ENCODE peak calls at places on chromosomes 11 and 22, in nine cellular contexts. N, P, K, L, B, R, G, E and V are unnamed samples.
A peak's percentile ranks its signal among the peaks of the same experiment; 100 is the strongest.

GRCh38 chr11:10499452-10500262 is 41.3 kb downstream of the RNF141 start:
- DNase-seq in E (no peak), R (no peak), K (no peak), B (no peak), N (no peak), L (no peak), P (no peak), G (no peak), V (no peak)

GRCh38 chr11:19342036-19342435 is 101.3 kb upstream of the E2F8 start:
- DNase-seq in B (no peak), E (no peak), R (no peak), P (no peak), L (no peak), G (no peak), K (no peak), N (no peak), V (no peak)

GRCh38 chr11:120509346-120510053 is 2.0 kb upstream of the GRIK4 start:
- DNase-seq in R (no peak), G (no peak), P (peak; percentile 13), K (no peak), B (no peak), E (no peak), L (no peak), N (peak; percentile 33), V (no peak)

GRCh38 chr22:49103314-49104052 is 724.2 kb downstream of the BRD1 start:
- DNase-seq in E (no peak), R (no peak), L (no peak), K (no peak), B (no peak), P (peak; percentile 17), N (no peak), G (no peak), V (no peak)

GRCh38 chr11:99368579-99368978 is 347.8 kb downstream of the CNTN5 start:
- DNase-seq in L (no peak), K (no peak), P (no peak), B (no peak), N (peak; percentile 34), G (no peak), R (peak; percentile 91), E (no peak), V (no peak)

GRCh38 chr11:1756024-1756561 is 5.7 kb upstream of the IFITM10 start:
- DNase-seq in R (no peak), K (no peak), L (peak; percentile 44), B (no peak), P (peak; percentile 67), E (no peak), G (no peak), N (no peak), V (no peak)

GRCh38 chr22:46105494-46106278 is 44.6 kb upstream of the PPARA start:
- DNase-seq in L (peak; percentile 63), K (no peak), E (no peak), P (no peak), R (peak; percentile 25), G (peak; percentile 73), N (peak; percentile 85), B (no peak), V (peak; percentile 96)

GRCh38 chr11:127693686-127694085 is 693.1 kb upstream of the KIRREL3 start:
- DNase-seq in K (no peak), N (no peak), R (no peak), B (no peak), E (no peak), G (no peak), L (no peak), P (no peak), V (peak; percentile 57)

GRCh38 chr11:63867511-63867910 is 28.6 kb downstream of the MARK2 start:
- DNase-seq in R (no peak), B (no peak), N (no peak), K (no peak), P (no peak), G (no peak), L (no peak), E (no peak), V (no peak)

GRCh38 chr11:73480677-73481076 is 104.5 kb downstream of the RELT start:
- DNase-seq in G (no peak), K (no peak), E (no peak), R (no peak), L (no peak), B (peak; percentile 45), N (peak; percentile 63), P (no peak), V (peak; percentile 9)

GRCh38 chr22:46467006-46467405 is 70.4 kb downstream of the CELSR1 start:
- DNase-seq in L (no peak), K (no peak), N (no peak), R (no peak), B (no peak), P (no peak), E (no peak), G (no peak), V (no peak)

GRCh38 chr22:23127788-23128187 is 14.0 kb downstream of the RSPH14 start:
- DNase-seq in G (no peak), N (no peak), B (no peak), R (no peak), E (no peak), K (no peak), L (no peak), P (no peak), V (no peak)
- H3K27ac ChIP-seq in G (no peak overlapping the region), N (no peak overlapping the region), B (no peak overlapping the region), R (no peak overlapping the region), E (no peak overlapping the region), K (no peak overlapping the region), L (no peak overlapping the region), P (no peak overlapping the region), V (no peak overlapping the region)

DNA sequence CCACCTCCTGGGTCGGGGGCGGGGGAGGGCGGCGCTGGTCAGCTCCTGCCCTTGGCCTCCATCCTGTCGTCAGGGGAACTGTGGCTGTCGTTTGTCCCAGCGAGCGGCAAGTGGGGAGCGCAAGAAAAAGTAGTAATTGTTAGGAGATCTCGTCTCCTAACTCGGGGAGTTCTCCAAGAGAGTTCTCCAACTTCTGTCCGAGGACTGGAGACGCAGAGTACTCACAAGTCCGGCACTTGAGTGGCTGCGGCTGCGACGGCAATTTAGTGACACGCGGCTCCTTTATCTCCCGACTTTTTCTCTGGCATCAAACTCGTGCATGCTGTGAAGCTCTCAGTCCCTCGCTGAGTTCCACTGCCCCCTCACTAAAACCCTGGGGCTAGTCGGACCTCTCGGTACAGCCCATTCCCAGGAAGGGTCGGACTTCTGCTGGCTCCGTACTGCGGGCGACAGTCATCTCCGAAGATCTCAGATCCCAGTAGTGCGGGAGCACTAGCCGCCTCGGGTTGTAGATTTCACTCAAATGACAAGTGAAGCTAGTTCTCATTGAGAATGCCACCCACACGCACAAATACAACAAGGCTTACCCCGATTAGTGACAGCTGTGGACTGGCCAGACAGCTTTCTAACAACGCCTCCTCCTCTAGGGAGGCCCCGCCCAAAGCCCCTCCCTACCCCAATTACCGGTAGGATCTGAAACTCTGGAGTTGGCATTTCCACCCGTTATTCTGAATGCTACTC is at the start of gene PGR:
- DNase-seq in L (no peak), E (peak; percentile 81), N (peak; percentile 8), B (no peak), P (peak; percentile 70), K (peak; percentile 41), G (peak; percentile 13), R (peak; percentile 4), V (no peak)
- H3K4me3 ChIP-seq in L (peak within 1 kb of the TSS; percentile 43), E (peak within 1 kb of the TSS; percentile 78), N (no peak within 1 kb of the TSS), B (no peak within 1 kb of the TSS), P (peak within 1 kb of the TSS; percentile 54), K (peak within 1 kb of the TSS; percentile 17), G (no peak within 1 kb of the TSS), R (peak within 1 kb of the TSS; percentile 84), V (no peak within 1 kb of the TSS)

GRCh38 chr11:111357150-111358037 is 21.7 kb downstream of the POU2AF1 start:
- DNase-seq in E (no peak), P (no peak), B (no peak), R (no peak), N (no peak), L (no peak), K (no peak), G (no peak), V (no peak)
- H3K27ac ChIP-seq in E (no peak overlapping the region), P (no peak overlapping the region), B (no peak overlapping the region), R (no peak overlapping the region), N (no peak overlapping the region), L (no peak overlapping the region), K (no peak overlapping the region), G (no peak overlapping the region), V (no peak overlapping the region)

GRCh38 chr11:61516191-61516590 is 7.6 kb downstream of the LRRC10B start:
- DNase-seq in R (no peak), L (no peak), K (no peak), P (no peak), N (peak; percentile 24), G (no peak), B (no peak), E (no peak), V (no peak)
- H3K4me3 ChIP-seq in R (peak overlapping the region; percentile 57), L (no peak overlapping the region), K (no peak overlapping the region), P (no peak overlapping the region), N (peak overlapping the region; percentile 58), G (no peak overlapping the region), B (no peak overlapping the region), E (no peak overlapping the region), V (no peak overlapping the region)